ENCODE peak calls at places on chromosomes 3 and 15, in nine cellular contexts. One of them, this sample, is unnamed. For H3K4me1, the result is how much of the 10 kb centered on the place peaks cover.

GRCh38 chr3:174488527-174488926 is 370.6 kb upstream of the NAALADL2 start:
- DNase-seq in cardiac muscle cell: no peak
- DNase-seq in transverse colon: no peak
- DNase-seq in heart left ventricle: no peak
- DNase-seq in ovary: no peak
- DNase-seq in SJSA1: no peak
- DNase-seq in uterus: no peak
- DNase-seq in thoracic aorta: no peak
- DNase-seq in CD8-positive, alpha-beta T cell: no peak
- DNase-seq in this sample: no peak

GRCh38 chr15:92091155-92091734 is 237.7 kb downstream of the SLCO3A1 start:
- DNase-seq in CD8-positive, alpha-beta T cell: no peak
- DNase-seq in heart left ventricle: no peak
- DNase-seq in thoracic aorta: no peak
- DNase-seq in SJSA1: peak
- DNase-seq in ovary: peak
- DNase-seq in cardiac muscle cell: peak
- DNase-seq in transverse colon: peak
- DNase-seq in uterus: no peak
- DNase-seq in this sample: no peak

GRCh38 chr3:184549793-184550585 is 11.6 kb upstream of the EPHB3 start:
- DNase-seq in ovary: no peak
- DNase-seq in heart left ventricle: no peak
- DNase-seq in uterus: no peak
- DNase-seq in SJSA1: no peak
- DNase-seq in transverse colon: no peak
- DNase-seq in thoracic aorta: no peak
- DNase-seq in CD8-positive, alpha-beta T cell: no peak
- DNase-seq in cardiac muscle cell: no peak
- DNase-seq in this sample: no peak

GRCh38 chr3:154904328-154904727 is 175.8 kb upstream of the MME start:
- DNase-seq in uterus: no peak
- DNase-seq in ovary: no peak
- DNase-seq in SJSA1: no peak
- DNase-seq in heart left ventricle: no peak
- DNase-seq in cardiac muscle cell: peak
- DNase-seq in transverse colon: no peak
- DNase-seq in CD8-positive, alpha-beta T cell: no peak
- DNase-seq in thoracic aorta: no peak
- DNase-seq in this sample: no peak

GRCh38 chr15:63198315-63198714 is 8.9 kb downstream of the RAB8B start:
- DNase-seq in uterus: no peak
- DNase-seq in transverse colon: no peak
- DNase-seq in thoracic aorta: no peak
- DNase-seq in heart left ventricle: no peak
- DNase-seq in cardiac muscle cell: no peak
- DNase-seq in CD8-positive, alpha-beta T cell: no peak
- DNase-seq in ovary: no peak
- DNase-seq in SJSA1: no peak
- DNase-seq in this sample: no peak

GRCh38 chr15:64895285-64896065 is 16.2 kb upstream of the ANKDD1A start:
- DNase-seq in CD8-positive, alpha-beta T cell: peak
- DNase-seq in ovary: no peak
- DNase-seq in SJSA1: no peak
- DNase-seq in transverse colon: peak
- DNase-seq in thoracic aorta: no peak
- DNase-seq in heart left ventricle: peak
- DNase-seq in cardiac muscle cell: no peak
- DNase-seq in uterus: no peak
- DNase-seq in this sample: no peak

GRCh38 chr15:74179983-74180688 is 6.6 kb downstream of the ISLR start:
- DNase-seq in heart left ventricle: peak
- DNase-seq in transverse colon: no peak
- DNase-seq in uterus: peak
- DNase-seq in ovary: no peak
- DNase-seq in CD8-positive, alpha-beta T cell: no peak
- DNase-seq in SJSA1: no peak
- DNase-seq in thoracic aorta: no peak
- DNase-seq in cardiac muscle cell: no peak
- DNase-seq in this sample: no peak

GRCh38 chr15:80041497-80042253 is 17.8 kb upstream of the ZFAND6 start:
- DNase-seq in uterus: no peak
- DNase-seq in heart left ventricle: no peak
- DNase-seq in cardiac muscle cell: no peak
- DNase-seq in CD8-positive, alpha-beta T cell: no peak
- DNase-seq in SJSA1: no peak
- DNase-seq in ovary: no peak
- DNase-seq in thoracic aorta: no peak
- DNase-seq in transverse colon: no peak
- DNase-seq in this sample: no peak

GRCh38 chr3:185677146-185677829 is 91.2 kb downstream of the SENP2 start:
- DNase-seq in heart left ventricle: no peak
- DNase-seq in ovary: no peak
- DNase-seq in uterus: no peak
- DNase-seq in thoracic aorta: no peak
- DNase-seq in cardiac muscle cell: peak
- DNase-seq in CD8-positive, alpha-beta T cell: no peak
- DNase-seq in transverse colon: no peak
- DNase-seq in SJSA1: no peak
- DNase-seq in this sample: no peak

GRCh38 chr15:99969261-99969960 is 236.2 kb upstream of the LYSMD4 start:
- DNase-seq in ovary: no peak
- DNase-seq in heart left ventricle: no peak
- DNase-seq in transverse colon: no peak
- DNase-seq in uterus: no peak
- DNase-seq in thoracic aorta: no peak
- DNase-seq in cardiac muscle cell: no peak
- DNase-seq in CD8-positive, alpha-beta T cell: no peak
- DNase-seq in SJSA1: no peak
- DNase-seq in this sample: no peak

GRCh38 chr3:196168808-196169391 is 42.3 kb downstream of the ZDHHC19 start:
- DNase-seq in ovary: no peak
- DNase-seq in cardiac muscle cell: no peak
- DNase-seq in heart left ventricle: peak
- DNase-seq in thoracic aorta: no peak
- DNase-seq in transverse colon: no peak
- DNase-seq in SJSA1: no peak
- DNase-seq in CD8-positive, alpha-beta T cell: no peak
- DNase-seq in uterus: no peak
- DNase-seq in this sample: no peak

GRCh38 chr3:183359036-183359435 is 69.4 kb downstream of the MCF2L2 start:
- DNase-seq in heart left ventricle: no peak
- DNase-seq in SJSA1: no peak
- DNase-seq in CD8-positive, alpha-beta T cell: no peak
- DNase-seq in cardiac muscle cell: no peak
- DNase-seq in ovary: no peak
- DNase-seq in transverse colon: no peak
- DNase-seq in uterus: no peak
- DNase-seq in thoracic aorta: no peak
- DNase-seq in this sample: no peak

GRCh38 chr15:70775160-70775559 is 11.8 kb upstream of the UACA start:
- DNase-seq in ovary: no peak
- DNase-seq in uterus: no peak
- DNase-seq in CD8-positive, alpha-beta T cell: no peak
- DNase-seq in heart left ventricle: no peak
- DNase-seq in transverse colon: no peak
- DNase-seq in thoracic aorta: no peak
- DNase-seq in SJSA1: peak
- DNase-seq in cardiac muscle cell: no peak
- DNase-seq in this sample: no peak

GRCh38 chr15:57033715-57034439 is 115.4 kb downstream of the TCF12 start:
- DNase-seq in ovary: no peak
- DNase-seq in CD8-positive, alpha-beta T cell: no peak
- DNase-seq in transverse colon: no peak
- DNase-seq in cardiac muscle cell: no peak
- DNase-seq in SJSA1: no peak
- DNase-seq in heart left ventricle: no peak
- DNase-seq in thoracic aorta: no peak
- DNase-seq in uterus: no peak
- DNase-seq in this sample: no peak

GRCh38 chr3:184710870-184711365 is 946 bp downstream of the MAGEF1 start:
- DNase-seq in ovary: no peak
- DNase-seq in thoracic aorta: no peak
- DNase-seq in cardiac muscle cell: no peak
- DNase-seq in CD8-positive, alpha-beta T cell: peak
- DNase-seq in transverse colon: peak
- DNase-seq in uterus: no peak
- DNase-seq in heart left ventricle: no peak
- DNase-seq in SJSA1: peak
- DNase-seq in this sample: no peak

GRCh38 chr3:105118905-105119304 is 247.8 kb upstream of the ALCAM start:
- DNase-seq in thoracic aorta: no peak
- DNase-seq in transverse colon: no peak
- DNase-seq in CD8-positive, alpha-beta T cell: no peak
- DNase-seq in SJSA1: no peak
- DNase-seq in heart left ventricle: no peak
- DNase-seq in ovary: no peak
- DNase-seq in cardiac muscle cell: no peak
- DNase-seq in uterus: no peak
- DNase-seq in this sample: no peak

DNA sequence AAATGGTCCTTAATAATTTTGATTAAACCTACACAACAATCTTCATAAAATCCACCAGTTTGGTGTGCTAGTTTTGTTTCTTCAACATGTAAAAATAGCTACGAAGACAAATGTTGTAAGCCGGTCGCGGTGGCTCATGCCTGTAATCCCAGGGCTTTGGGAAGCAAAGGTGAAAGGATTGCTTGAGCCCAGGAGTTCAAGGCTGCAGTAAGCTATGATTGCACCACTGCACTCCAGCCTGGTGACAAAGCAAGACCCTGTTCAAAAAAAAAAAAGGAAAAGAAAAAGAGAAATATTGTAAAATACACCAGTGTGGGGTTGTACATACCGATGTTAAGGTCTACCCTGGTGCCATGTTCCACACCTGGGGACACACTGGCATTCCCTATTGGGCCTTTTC is 75.1 kb downstream of the LDHAL6B start:
- DNase-seq in heart left ventricle: no peak
- DNase-seq in transverse colon: no peak
- DNase-seq in cardiac muscle cell: no peak
- DNase-seq in ovary: no peak
- DNase-seq in uterus: no peak
- DNase-seq in thoracic aorta: no peak
- DNase-seq in CD8-positive, alpha-beta T cell: no peak
- DNase-seq in SJSA1: no peak
- DNase-seq in this sample: no peak
- H3K4me1 ChIP-seq in heart left ventricle: under half
- H3K4me1 ChIP-seq in transverse colon: under half
- H3K4me1 ChIP-seq in cardiac muscle cell: under half
- H3K4me1 ChIP-seq in ovary: under half
- H3K4me1 ChIP-seq in uterus: under half
- H3K4me1 ChIP-seq in thoracic aorta: under half
- H3K4me1 ChIP-seq in CD8-positive, alpha-beta T cell: under half
- H3K4me1 ChIP-seq in SJSA1: under half
- H3K4me1 ChIP-seq in this sample: under half

GRCh38 chr3:53179580-53179979 is 18.6 kb downstream of the PRKCD start:
- DNase-seq in heart left ventricle: no peak
- DNase-seq in uterus: no peak
- DNase-seq in transverse colon: no peak
- DNase-seq in SJSA1: no peak
- DNase-seq in cardiac muscle cell: no peak
- DNase-seq in thoracic aorta: no peak
- DNase-seq in ovary: no peak
- DNase-seq in CD8-positive, alpha-beta T cell: no peak
- DNase-seq in this sample: no peak
- H3K4me1 ChIP-seq in heart left ventricle: under half
- H3K4me1 ChIP-seq in uterus: under half
- H3K4me1 ChIP-seq in transverse colon: under half
- H3K4me1 ChIP-seq in SJSA1: under half
- H3K4me1 ChIP-seq in cardiac muscle cell: under half
- H3K4me1 ChIP-seq in thoracic aorta: under half
- H3K4me1 ChIP-seq in ovary: under half
- H3K4me1 ChIP-seq in CD8-positive, alpha-beta T cell: under half
- H3K4me1 ChIP-seq in this sample: under half

GRCh38 chr3:127788436-127788835 is 33.9 kb downstream of the MGLL start:
- DNase-seq in cardiac muscle cell: no peak
- DNase-seq in heart left ventricle: no peak
- DNase-seq in ovary: no peak
- DNase-seq in CD8-positive, alpha-beta T cell: no peak
- DNase-seq in transverse colon: no peak
- DNase-seq in uterus: no peak
- DNase-seq in SJSA1: no peak
- DNase-seq in thoracic aorta: no peak
- DNase-seq in this sample: no peak
- H3K4me1 ChIP-seq in cardiac muscle cell: under half
- H3K4me1 ChIP-seq in heart left ventricle: half or more
- H3K4me1 ChIP-seq in ovary: under half
- H3K4me1 ChIP-seq in CD8-positive, alpha-beta T cell: under half
- H3K4me1 ChIP-seq in transverse colon: under half
- H3K4me1 ChIP-seq in uterus: under half
- H3K4me1 ChIP-seq in SJSA1: half or more
- H3K4me1 ChIP-seq in thoracic aorta: half or more
- H3K4me1 ChIP-seq in this sample: under half

GRCh38 chr3:17742092-17742836 is at the start of gene TBC1D5:
- DNase-seq in cardiac muscle cell: peak
- DNase-seq in SJSA1: peak
- DNase-seq in CD8-positive, alpha-beta T cell: peak
- DNase-seq in ovary: peak
- DNase-seq in uterus: peak
- DNase-seq in thoracic aorta: peak
- DNase-seq in transverse colon: peak
- DNase-seq in heart left ventricle: peak
- DNase-seq in this sample: peak

GRCh38 chr3:17743660-17743995 is 1.2 kb upstream of the TBC1D5 start:
- DNase-seq in thoracic aorta: no peak
- DNase-seq in uterus: no peak
- DNase-seq in transverse colon: no peak
- DNase-seq in SJSA1: no peak
- DNase-seq in ovary: no peak
- DNase-seq in heart left ventricle: no peak
- DNase-seq in cardiac muscle cell: no peak
- DNase-seq in CD8-positive, alpha-beta T cell: no peak
- DNase-seq in this sample: no peak

GRCh38 chr3:17742837-17743659 is 617 bp upstream of the TBC1D5 start:
- DNase-seq in ovary: no peak
- DNase-seq in transverse colon: no peak
- DNase-seq in heart left ventricle: no peak
- DNase-seq in SJSA1: peak
- DNase-seq in thoracic aorta: no peak
- DNase-seq in CD8-positive, alpha-beta T cell: no peak
- DNase-seq in uterus: peak
- DNase-seq in cardiac muscle cell: no peak
- DNase-seq in this sample: no peak

GRCh38 chr3:17740703-17741102 is 1.7 kb downstream of the TBC1D5 start:
- DNase-seq in transverse colon: no peak
- DNase-seq in ovary: no peak
- DNase-seq in uterus: no peak
- DNase-seq in CD8-positive, alpha-beta T cell: no peak
- DNase-seq in heart left ventricle: no peak
- DNase-seq in cardiac muscle cell: peak
- DNase-seq in SJSA1: no peak
- DNase-seq in thoracic aorta: no peak
- DNase-seq in this sample: no peak

DNA sequence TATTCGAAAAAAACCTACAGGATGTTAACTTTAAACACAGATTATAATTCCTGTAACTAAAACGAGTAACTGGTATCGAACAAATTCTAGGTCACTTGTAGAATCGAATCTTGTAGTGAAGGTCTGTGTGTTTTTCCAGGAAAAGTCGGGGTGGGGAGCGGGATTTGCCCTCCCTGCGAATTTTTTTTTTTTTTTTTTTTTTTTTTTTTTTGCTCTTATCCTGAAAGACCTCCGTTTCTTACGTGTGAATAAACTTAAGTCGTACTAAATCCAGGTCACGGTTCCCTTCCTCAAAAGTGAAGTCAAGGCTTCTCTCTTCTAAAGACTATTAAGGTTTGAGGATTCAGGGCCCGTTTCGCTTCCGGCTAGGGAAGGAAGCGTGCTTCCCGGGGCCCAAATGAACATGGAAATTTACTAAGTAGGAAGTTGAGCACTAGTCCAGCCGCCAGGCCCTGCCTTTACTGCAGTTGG is 775 bp downstream of the TBC1D5 start:
- DNase-seq in heart left ventricle: no peak
- DNase-seq in thoracic aorta: no peak
- DNase-seq in SJSA1: no peak
- DNase-seq in transverse colon: no peak
- DNase-seq in uterus: no peak
- DNase-seq in cardiac muscle cell: no peak
- DNase-seq in CD8-positive, alpha-beta T cell: no peak
- DNase-seq in ovary: no peak
- DNase-seq in this sample: no peak
- H3K4me1 ChIP-seq in heart left ventricle: under half
- H3K4me1 ChIP-seq in thoracic aorta: under half
- H3K4me1 ChIP-seq in SJSA1: under half
- H3K4me1 ChIP-seq in transverse colon: under half
- H3K4me1 ChIP-seq in uterus: under half
- H3K4me1 ChIP-seq in cardiac muscle cell: under half
- H3K4me1 ChIP-seq in CD8-positive, alpha-beta T cell: under half
- H3K4me1 ChIP-seq in ovary: under half
- H3K4me1 ChIP-seq in this sample: under half

This sample was measured in ascending aorta.